ENCODE peak calls at places on chromosomes 7 and 10, in ten cellular contexts. One of them, this sample, is unnamed.

GRCh38 chr7:78023191-78023590 is 224.6 kb downstream of the PHTF2 start:
- DNase-seq in psoas muscle: no peak
- DNase-seq in uterus: no peak
- DNase-seq in astrocyte of the spinal cord: no peak
- DNase-seq in left ventricle myocardium inferior: no peak
- DNase-seq in dorsolateral prefrontal cortex: no peak
- DNase-seq in upper lobe of right lung: no peak
- DNase-seq in lung: no peak
- DNase-seq in chondrocyte: no peak
- DNase-seq in mammary epithelial cell: no peak
- DNase-seq in this sample: no peak

GRCh38 chr7:124031919-124032318 is 948 bp downstream of the TMEM229A start:
- DNase-seq in chondrocyte: no peak
- DNase-seq in left ventricle myocardium inferior: no peak
- DNase-seq in uterus: no peak
- DNase-seq in psoas muscle: no peak
- DNase-seq in upper lobe of right lung: no peak
- DNase-seq in mammary epithelial cell: no peak
- DNase-seq in lung: no peak
- DNase-seq in dorsolateral prefrontal cortex: peak
- DNase-seq in astrocyte of the spinal cord: no peak
- DNase-seq in this sample: no peak

GRCh38 chr10:124535731-124536495 is 74.3 kb downstream of the LHPP start:
- DNase-seq in uterus: no peak
- DNase-seq in psoas muscle: peak
- DNase-seq in lung: no peak
- DNase-seq in left ventricle myocardium inferior: no peak
- DNase-seq in astrocyte of the spinal cord: no peak
- DNase-seq in upper lobe of right lung: no peak
- DNase-seq in chondrocyte: no peak
- DNase-seq in mammary epithelial cell: no peak
- DNase-seq in dorsolateral prefrontal cortex: no peak
- DNase-seq in this sample: no peak

GRCh38 chr7:87058739-87059524 is 522 bp downstream of the ELAPOR2 start:
- DNase-seq in chondrocyte: peak
- DNase-seq in dorsolateral prefrontal cortex: peak
- DNase-seq in uterus: peak
- DNase-seq in astrocyte of the spinal cord: no peak
- DNase-seq in left ventricle myocardium inferior: no peak
- DNase-seq in mammary epithelial cell: no peak
- DNase-seq in psoas muscle: peak
- DNase-seq in lung: peak
- DNase-seq in upper lobe of right lung: peak
- DNase-seq in this sample: peak

GRCh38 chr10:96714031-96714590 is 6.2 kb downstream of the PIK3AP1 start:
- DNase-seq in left ventricle myocardium inferior: no peak
- DNase-seq in upper lobe of right lung: no peak
- DNase-seq in psoas muscle: no peak
- DNase-seq in lung: no peak
- DNase-seq in uterus: no peak
- DNase-seq in chondrocyte: no peak
- DNase-seq in mammary epithelial cell: peak
- DNase-seq in astrocyte of the spinal cord: peak
- DNase-seq in dorsolateral prefrontal cortex: no peak
- DNase-seq in this sample: no peak

GRCh38 chr7:102830206-102830605 is 81.4 kb downstream of the FAM185A start:
- DNase-seq in psoas muscle: no peak
- DNase-seq in dorsolateral prefrontal cortex: no peak
- DNase-seq in chondrocyte: no peak
- DNase-seq in left ventricle myocardium inferior: no peak
- DNase-seq in uterus: no peak
- DNase-seq in lung: no peak
- DNase-seq in upper lobe of right lung: no peak
- DNase-seq in astrocyte of the spinal cord: no peak
- DNase-seq in mammary epithelial cell: no peak
- DNase-seq in this sample: no peak

GRCh38 chr7:80542398-80542797 is 30.5 kb upstream of the GNAT3 start:
- DNase-seq in chondrocyte: no peak
- DNase-seq in lung: no peak
- DNase-seq in astrocyte of the spinal cord: peak
- DNase-seq in mammary epithelial cell: peak
- DNase-seq in uterus: no peak
- DNase-seq in upper lobe of right lung: no peak
- DNase-seq in dorsolateral prefrontal cortex: no peak
- DNase-seq in psoas muscle: no peak
- DNase-seq in left ventricle myocardium inferior: no peak
- DNase-seq in this sample: no peak

GRCh38 chr7:82263880-82264751 is 179.5 kb downstream of the CACNA2D1 start:
- DNase-seq in mammary epithelial cell: no peak
- DNase-seq in uterus: no peak
- DNase-seq in lung: no peak
- DNase-seq in upper lobe of right lung: no peak
- DNase-seq in chondrocyte: no peak
- DNase-seq in left ventricle myocardium inferior: no peak
- DNase-seq in psoas muscle: no peak
- DNase-seq in dorsolateral prefrontal cortex: no peak
- DNase-seq in astrocyte of the spinal cord: no peak
- DNase-seq in this sample: no peak

GRCh38 chr10:51063659-51064535 is 10.4 kb upstream of the PRKG1 start:
- DNase-seq in mammary epithelial cell: peak
- DNase-seq in dorsolateral prefrontal cortex: no peak
- DNase-seq in chondrocyte: no peak
- DNase-seq in psoas muscle: no peak
- DNase-seq in left ventricle myocardium inferior: no peak
- DNase-seq in astrocyte of the spinal cord: peak
- DNase-seq in upper lobe of right lung: no peak
- DNase-seq in uterus: no peak
- DNase-seq in lung: no peak
- DNase-seq in this sample: no peak

GRCh38 chr10:112565434-112566053 is 118.5 kb downstream of the VTI1A start:
- DNase-seq in dorsolateral prefrontal cortex: no peak
- DNase-seq in lung: peak
- DNase-seq in uterus: no peak
- DNase-seq in upper lobe of right lung: no peak
- DNase-seq in chondrocyte: no peak
- DNase-seq in left ventricle myocardium inferior: no peak
- DNase-seq in astrocyte of the spinal cord: peak
- DNase-seq in psoas muscle: no peak
- DNase-seq in mammary epithelial cell: peak
- DNase-seq in this sample: peak

GRCh38 chr10:49105076-49105475 is 10.2 kb downstream of the VSTM4 start:
- DNase-seq in lung: no peak
- DNase-seq in psoas muscle: no peak
- DNase-seq in mammary epithelial cell: no peak
- DNase-seq in upper lobe of right lung: no peak
- DNase-seq in uterus: no peak
- DNase-seq in dorsolateral prefrontal cortex: no peak
- DNase-seq in astrocyte of the spinal cord: no peak
- DNase-seq in left ventricle myocardium inferior: no peak
- DNase-seq in chondrocyte: no peak
- DNase-seq in this sample: no peak

GRCh38 chr10:94282369-94282768 is 80.4 kb downstream of the NOC3L start:
- DNase-seq in dorsolateral prefrontal cortex: no peak
- DNase-seq in lung: no peak
- DNase-seq in mammary epithelial cell: no peak
- DNase-seq in left ventricle myocardium inferior: no peak
- DNase-seq in psoas muscle: no peak
- DNase-seq in uterus: no peak
- DNase-seq in astrocyte of the spinal cord: no peak
- DNase-seq in upper lobe of right lung: no peak
- DNase-seq in chondrocyte: no peak
- DNase-seq in this sample: no peak

GRCh38 chr10:8404721-8405120 is 350.2 kb downstream of the GATA3 start:
- DNase-seq in chondrocyte: no peak
- DNase-seq in lung: no peak
- DNase-seq in astrocyte of the spinal cord: peak
- DNase-seq in left ventricle myocardium inferior: no peak
- DNase-seq in psoas muscle: no peak
- DNase-seq in upper lobe of right lung: no peak
- DNase-seq in mammary epithelial cell: peak
- DNase-seq in uterus: no peak
- DNase-seq in dorsolateral prefrontal cortex: no peak
- DNase-seq in this sample: peak

GRCh38 chr10:73591935-73592699 is 975 bp upstream of the USP54 start:
- DNase-seq in psoas muscle: no peak
- DNase-seq in chondrocyte: no peak
- DNase-seq in lung: peak
- DNase-seq in uterus: peak
- DNase-seq in mammary epithelial cell: peak
- DNase-seq in left ventricle myocardium inferior: peak
- DNase-seq in dorsolateral prefrontal cortex: peak
- DNase-seq in astrocyte of the spinal cord: peak
- DNase-seq in upper lobe of right lung: peak
- DNase-seq in this sample: peak

GRCh38 chr10:72069751-72070501 is 18.4 kb downstream of the SPOCK2 start:
- DNase-seq in psoas muscle: peak
- DNase-seq in left ventricle myocardium inferior: no peak
- DNase-seq in chondrocyte: no peak
- DNase-seq in upper lobe of right lung: no peak
- DNase-seq in dorsolateral prefrontal cortex: no peak
- DNase-seq in uterus: no peak
- DNase-seq in lung: no peak
- DNase-seq in mammary epithelial cell: no peak
- DNase-seq in astrocyte of the spinal cord: no peak
- DNase-seq in this sample: no peak

GRCh38 chr7:22718200-22718711 is 8.7 kb upstream of the IL6 start:
- DNase-seq in lung: no peak
- DNase-seq in uterus: no peak
- DNase-seq in psoas muscle: no peak
- DNase-seq in astrocyte of the spinal cord: peak
- DNase-seq in chondrocyte: no peak
- DNase-seq in dorsolateral prefrontal cortex: no peak
- DNase-seq in mammary epithelial cell: peak
- DNase-seq in left ventricle myocardium inferior: no peak
- DNase-seq in upper lobe of right lung: no peak
- DNase-seq in this sample: no peak

GRCh38 chr10:60731134-60731883 is 47.0 kb upstream of the CDK1 start:
- DNase-seq in lung: no peak
- DNase-seq in astrocyte of the spinal cord: no peak
- DNase-seq in dorsolateral prefrontal cortex: no peak
- DNase-seq in mammary epithelial cell: peak
- DNase-seq in psoas muscle: no peak
- DNase-seq in upper lobe of right lung: no peak
- DNase-seq in left ventricle myocardium inferior: no peak
- DNase-seq in chondrocyte: no peak
- DNase-seq in uterus: no peak
- DNase-seq in this sample: peak

DNA sequence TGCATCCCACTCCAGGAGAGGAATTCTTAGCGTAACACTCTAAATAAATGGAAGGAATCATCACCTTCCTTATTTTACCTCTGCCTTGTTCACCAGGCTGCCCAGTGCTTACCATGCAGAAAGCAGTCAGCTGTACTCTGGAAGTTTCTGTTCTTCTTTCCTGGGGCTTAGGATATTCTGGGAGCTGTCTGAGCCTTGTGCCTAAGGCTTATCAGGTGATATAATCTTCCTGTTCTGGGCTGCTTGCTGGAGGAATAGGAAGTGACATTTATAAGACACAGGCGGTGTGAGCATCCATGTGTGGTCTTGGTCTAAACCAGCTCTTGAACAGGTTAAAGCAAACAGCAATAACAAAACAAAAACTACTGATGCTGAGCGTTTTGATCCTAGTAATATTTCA is 13.5 kb downstream of the KCTD7 start:
- DNase-seq in mammary epithelial cell: no peak
- DNase-seq in left ventricle myocardium inferior: no peak
- DNase-seq in uterus: no peak
- DNase-seq in dorsolateral prefrontal cortex: no peak
- DNase-seq in psoas muscle: no peak
- DNase-seq in chondrocyte: no peak
- DNase-seq in upper lobe of right lung: no peak
- DNase-seq in lung: no peak
- DNase-seq in astrocyte of the spinal cord: no peak
- DNase-seq in this sample: no peak
- TF ChIP-seq CTCF in mammary epithelial cell: no peak
- TF ChIP-seq CTCF in left ventricle myocardium inferior: no peak
- TF ChIP-seq CTCF in uterus: no peak
- TF ChIP-seq CTCF in dorsolateral prefrontal cortex: no peak
- TF ChIP-seq CTCF in psoas muscle: no peak
- TF ChIP-seq CTCF in chondrocyte: no peak
- TF ChIP-seq CTCF in upper lobe of right lung: no peak
- TF ChIP-seq CTCF in lung: no peak
- TF ChIP-seq CTCF in astrocyte of the spinal cord: no peak
- TF ChIP-seq CTCF in this sample: no peak

GRCh38 chr7:69981646-69982045 is 383.4 kb downstream of the AUTS2 start:
- DNase-seq in mammary epithelial cell: no peak
- DNase-seq in upper lobe of right lung: no peak
- DNase-seq in uterus: no peak
- DNase-seq in lung: no peak
- DNase-seq in psoas muscle: no peak
- DNase-seq in left ventricle myocardium inferior: no peak
- DNase-seq in chondrocyte: no peak
- DNase-seq in astrocyte of the spinal cord: no peak
- DNase-seq in dorsolateral prefrontal cortex: no peak
- DNase-seq in this sample: no peak
- TF ChIP-seq CTCF in mammary epithelial cell: no peak
- TF ChIP-seq CTCF in upper lobe of right lung: no peak
- TF ChIP-seq CTCF in uterus: no peak
- TF ChIP-seq CTCF in lung: no peak
- TF ChIP-seq CTCF in psoas muscle: no peak
- TF ChIP-seq CTCF in left ventricle myocardium inferior: no peak
- TF ChIP-seq CTCF in chondrocyte: no peak
- TF ChIP-seq CTCF in astrocyte of the spinal cord: no peak
- TF ChIP-seq CTCF in dorsolateral prefrontal cortex: no peak
- TF ChIP-seq CTCF in this sample: no peak

DNA sequence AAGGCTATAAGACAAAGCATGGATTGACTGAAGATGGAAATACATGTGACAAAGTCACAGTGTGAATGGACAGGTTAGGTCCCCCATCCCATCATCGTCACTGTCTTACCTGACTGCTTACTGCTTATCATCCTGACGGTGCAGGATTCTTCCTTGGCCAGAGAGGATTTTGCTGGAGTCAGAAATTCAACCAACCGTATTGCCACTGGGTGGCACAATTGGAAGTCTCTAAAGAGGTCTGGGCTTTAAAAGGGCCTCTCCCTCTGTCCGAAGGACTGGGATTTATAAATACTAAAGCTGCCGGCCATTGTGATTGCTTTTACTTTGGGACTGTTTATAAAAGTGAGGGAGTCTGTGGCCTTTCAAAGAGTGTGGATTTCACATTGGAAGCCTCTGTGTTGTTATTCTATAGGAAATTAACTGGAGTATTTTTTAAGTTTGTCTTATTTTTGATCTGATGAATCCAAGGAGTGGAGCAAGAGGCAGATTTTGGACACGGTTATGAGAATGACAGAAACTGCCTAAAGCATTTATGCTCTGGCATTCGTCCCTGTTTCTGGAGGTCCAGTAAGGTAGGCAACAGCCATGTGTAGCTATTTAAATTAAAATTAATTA is 113.3 kb upstream of the CREB5 start:
- DNase-seq in upper lobe of right lung: no peak
- DNase-seq in lung: no peak
- DNase-seq in mammary epithelial cell: peak
- DNase-seq in uterus: peak
- DNase-seq in left ventricle myocardium inferior: no peak
- DNase-seq in astrocyte of the spinal cord: peak
- DNase-seq in dorsolateral prefrontal cortex: peak
- DNase-seq in chondrocyte: no peak
- DNase-seq in psoas muscle: no peak
- DNase-seq in this sample: no peak
- TF ChIP-seq CTCF in upper lobe of right lung: peak
- TF ChIP-seq CTCF in lung: no peak
- TF ChIP-seq CTCF in mammary epithelial cell: peak
- TF ChIP-seq CTCF in uterus: peak
- TF ChIP-seq CTCF in left ventricle myocardium inferior: peak
- TF ChIP-seq CTCF in astrocyte of the spinal cord: peak
- TF ChIP-seq CTCF in dorsolateral prefrontal cortex: peak
- TF ChIP-seq CTCF in chondrocyte: peak
- TF ChIP-seq CTCF in psoas muscle: peak
- TF ChIP-seq CTCF in this sample: no peak

GRCh38 chr7:156778201-156778600 is 114.8 kb downstream of the LMBR1 start:
- DNase-seq in psoas muscle: no peak
- DNase-seq in lung: no peak
- DNase-seq in uterus: no peak
- DNase-seq in astrocyte of the spinal cord: no peak
- DNase-seq in dorsolateral prefrontal cortex: no peak
- DNase-seq in upper lobe of right lung: no peak
- DNase-seq in chondrocyte: no peak
- DNase-seq in mammary epithelial cell: no peak
- DNase-seq in left ventricle myocardium inferior: no peak
- DNase-seq in this sample: no peak
- TF ChIP-seq CTCF in psoas muscle: no peak
- TF ChIP-seq CTCF in lung: no peak
- TF ChIP-seq CTCF in uterus: no peak
- TF ChIP-seq CTCF in astrocyte of the spinal cord: peak
- TF ChIP-seq CTCF in dorsolateral prefrontal cortex: no peak
- TF ChIP-seq CTCF in upper lobe of right lung: peak
- TF ChIP-seq CTCF in chondrocyte: peak
- TF ChIP-seq CTCF in mammary epithelial cell: no peak
- TF ChIP-seq CTCF in left ventricle myocardium inferior: no peak
- TF ChIP-seq CTCF in this sample: peak

This sample was measured in activated CD8-positive, alpha-beta T cell treated with anti-CD3 and anti-CD28 coated beads for 36 hours.